ENCODE peak calls at places on chromosomes 7 and 10, in eight cellular contexts. Y is fibroblast of villous mesenchyme, Q is HepG2, K is left lung, L is gastrocnemius medialis, F is NB4, T is fibroblast of pulmonary artery, U is sigmoid colon. E is an unnamed sample.

GRCh38 chr10:49519717-49520116 is 19.2 kb downstream of the ERCC6 start:
- DNase-seq in Y (no peak), Q (no peak), K (no peak), L (no peak), F (no peak), T (no peak), U (no peak), E (no peak)

GRCh38 chr7:148398844-148399365 is 191.7 kb upstream of the C7orf33 start:
- DNase-seq in Y (no peak), Q (no peak), K (no peak), L (no peak), F (no peak), T (no peak), U (no peak), E (no peak)

GRCh38 chr7:411677-412312 is 107.9 kb downstream of the PDGFA start:
- DNase-seq in Y (no peak), Q (no peak), K (peak), L (no peak), F (peak), T (no peak), U (peak), E (no peak)

GRCh38 chr7:128030999-128031681 is at the start of gene LRRC4:
- DNase-seq in Y (peak), Q (no peak), K (peak), L (no peak), F (no peak), T (no peak), U (no peak), E (peak)

GRCh38 chr10:111944331-111944730 is 239.2 kb downstream of the GPAM start:
- DNase-seq in Y (no peak), Q (peak), K (no peak), L (no peak), F (no peak), T (no peak), U (no peak), E (no peak)

GRCh38 chr10:105691811-105692210 is 1050.7 kb downstream of the SORCS3 start:
- DNase-seq in Y (no peak), Q (no peak), K (no peak), L (no peak), F (peak), T (no peak), U (no peak), E (no peak)

GRCh38 chr10:43970018-43970698 is 321.5 kb upstream of the ZNF32 start:
- DNase-seq in Y (no peak), Q (no peak), K (no peak), L (no peak), F (no peak), T (no peak), U (no peak), E (no peak)

GRCh38 chr10:79063661-79064490 is 4.9 kb upstream of the ZMIZ1 start:
- DNase-seq in Y (no peak), Q (no peak), K (peak), L (no peak), F (no peak), T (no peak), U (peak), E (no peak)

GRCh38 chr10:51073461-51074237 is 638 bp upstream of the PRKG1 start:
- DNase-seq in Y (no peak), Q (no peak), K (peak), L (peak), F (no peak), T (peak), U (peak), E (peak)

GRCh38 chr7:101179117-101179779 is 845 bp downstream of the NAT16 start:
- DNase-seq in Y (no peak), Q (no peak), K (no peak), L (no peak), F (peak), T (no peak), U (no peak), E (no peak)

GRCh38 chr10:16585103-16585502 is 63.4 kb upstream of the C1QL3 start:
- DNase-seq in Y (no peak), Q (peak), K (no peak), L (no peak), F (no peak), T (peak), U (no peak), E (no peak)

GRCh38 chr10:74213571-74214162 is 62.6 kb downstream of the ADK start:
- DNase-seq in Y (peak), Q (peak), K (no peak), L (no peak), F (peak), T (peak), U (no peak), E (peak)

GRCh38 chr7:139035588-139036353 is at the start of gene ZC3HAV1L:
- DNase-seq in Y (peak), Q (peak), K (peak), L (no peak), F (peak), T (peak), U (peak), E (peak)

GRCh38 chr10:52747680-52748079 is 24.9 kb downstream of the MBL2 start:
- DNase-seq in Y (no peak), Q (no peak), K (no peak), L (no peak), F (no peak), T (no peak), U (no peak), E (no peak)

GRCh38 chr10:33965795-33966581 is 631.5 kb upstream of the NRP1 start:
- DNase-seq in Y (no peak), Q (peak), K (no peak), L (no peak), F (peak), T (no peak), U (no peak), E (no peak)

GRCh38 chr10:119189811-119190282 is 11.2 kb upstream of the PRDX3 start:
- DNase-seq in Y (peak), Q (peak), K (no peak), L (no peak), F (peak), T (peak), U (peak), E (peak)

GRCh38 chr10:50600831-50601466 is 22.8 kb downstream of the SGMS1 start:
- DNase-seq in Y (peak), Q (no peak), K (no peak), L (no peak), F (no peak), T (peak), U (no peak), E (peak)

GRCh38 chr7:38889079-38889478 is 19.9 kb downstream of the VPS41 start:
- DNase-seq in Y (no peak), Q (no peak), K (no peak), L (no peak), F (no peak), T (no peak), U (no peak), E (no peak)

GRCh38 chr10:121490906-121491519 is 107.2 kb downstream of the FGFR2 start:
- DNase-seq in Y (no peak), Q (no peak), K (peak), L (no peak), F (no peak), T (no peak), U (peak), E (no peak)

GRCh38 chr10:52526251-52526823 is 212.3 kb downstream of the DKK1 start:
- DNase-seq in Y (peak), Q (no peak), K (no peak), L (no peak), F (no peak), T (peak), U (no peak), E (peak)

GRCh38 chr7:64863021-64863420 is 40.1 kb upstream of the ZNF273 start:
- DNase-seq in Y (no peak), Q (no peak), K (no peak), L (no peak), F (no peak), T (no peak), U (no peak), E (no peak)

GRCh38 chr10:95837368-95837776 is 70.4 kb upstream of the CC2D2B start:
- DNase-seq in Y (no peak), Q (no peak), K (no peak), L (no peak), F (no peak), T (no peak), U (no peak), E (no peak)

GRCh38 chr10:103350522-103351260 is at the start of gene PCGF6:
- DNase-seq in Y (peak), Q (peak), K (peak), L (peak), F (peak), T (peak), U (peak), E (peak)

GRCh38 chr7:54969190-54969967 is 49.4 kb upstream of the EGFR start:
- DNase-seq in Y (peak), Q (no peak), K (no peak), L (no peak), F (no peak), T (no peak), U (no peak), E (peak)

GRCh38 chr10:75475470-75476182 is 44.2 kb downstream of the LRMDA start:
- DNase-seq in Y (peak), Q (no peak), K (no peak), L (no peak), F (no peak), T (peak), U (no peak), E (no peak)

GRCh38 chr10:61621538-61622150 is 41.1 kb upstream of the CABCOCO1 start:
- DNase-seq in Y (peak), Q (peak), K (no peak), L (no peak), F (no peak), T (peak), U (no peak), E (no peak)

GRCh38 chr10:76723781-76724336 is 913.7 kb downstream of the KCNMA1 start:
- DNase-seq in Y (no peak), Q (no peak), K (no peak), L (no peak), F (no peak), T (no peak), U (no peak), E (no peak)

GRCh38 chr7:58316-58715 is 134.1 kb upstream of the FAM20C start:
- DNase-seq in Y (no peak), Q (no peak), K (no peak), L (no peak), F (no peak), T (no peak), U (no peak), E (no peak)

GRCh38 chr7:130144632-130145171 is 60.5 kb downstream of the TMEM209 start:
- DNase-seq in Y (peak), Q (peak), K (no peak), L (no peak), F (no peak), T (peak), U (no peak), E (peak)

GRCh38 chr7:112634107-112634506 is 153.3 kb downstream of the LSMEM1 start:
- DNase-seq in Y (no peak), Q (no peak), K (no peak), L (no peak), F (no peak), T (no peak), U (no peak), E (no peak)

GRCh38 chr10:73413108-73413527 is 740 bp downstream of the ANXA7 start:
- DNase-seq in Y (no peak), Q (peak), K (no peak), L (peak), F (peak), T (no peak), U (peak), E (no peak)

GRCh38 chr10:111822661-111823060 is 360.9 kb downstream of the GPAM start:
- DNase-seq in Y (no peak), Q (no peak), K (no peak), L (no peak), F (no peak), T (no peak), U (no peak), E (no peak)

DNA sequence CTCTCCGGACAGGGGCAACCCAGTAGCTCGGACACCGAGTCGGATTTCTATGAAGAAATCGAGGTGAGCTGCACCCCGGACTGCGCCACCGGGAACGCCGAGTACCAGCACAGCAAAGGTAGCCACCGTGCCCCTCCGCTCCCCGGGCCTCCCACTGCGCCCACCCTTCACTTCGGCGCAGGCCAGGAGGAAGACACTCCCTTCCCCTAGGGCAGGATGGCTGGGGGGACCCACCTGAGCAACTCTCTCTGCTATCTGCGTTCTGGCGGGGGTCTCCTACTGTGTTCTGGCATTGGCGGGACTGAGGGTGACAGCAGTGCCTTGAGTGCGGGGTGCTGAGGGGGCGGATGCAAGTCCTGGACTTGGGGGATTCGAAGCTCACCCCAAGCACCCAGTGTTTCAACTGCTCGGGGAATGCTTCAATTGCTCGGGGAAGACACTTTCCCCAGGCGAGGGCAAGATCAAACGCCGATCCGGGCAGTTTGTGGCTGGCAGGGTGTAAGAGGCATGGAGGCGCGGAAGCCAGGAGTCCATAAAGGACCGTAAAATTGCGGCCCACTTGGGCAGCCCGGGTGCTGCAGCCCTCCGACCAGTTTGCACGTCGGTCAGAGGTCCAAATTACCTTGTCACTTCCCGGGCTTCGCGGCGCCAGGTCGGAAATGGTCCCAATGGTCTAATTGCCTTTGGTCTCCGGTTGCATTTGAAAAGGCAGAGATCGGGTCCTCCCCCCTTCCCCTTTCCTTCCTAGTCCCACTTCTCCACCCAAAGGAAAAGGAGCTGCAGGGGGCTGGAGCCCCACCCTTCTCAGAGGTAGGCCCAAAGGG is 950 bp downstream of the EVX1 start:
- DNase-seq in Y (no peak), Q (no peak), K (no peak), L (no peak), F (no peak), T (no peak), U (no peak), E (no peak)
- H3K4me3 ChIP-seq in Y (no peak), Q (no peak), K (no peak), L (peak), F (no peak), T (no peak), U (peak), E (no peak)

DNA sequence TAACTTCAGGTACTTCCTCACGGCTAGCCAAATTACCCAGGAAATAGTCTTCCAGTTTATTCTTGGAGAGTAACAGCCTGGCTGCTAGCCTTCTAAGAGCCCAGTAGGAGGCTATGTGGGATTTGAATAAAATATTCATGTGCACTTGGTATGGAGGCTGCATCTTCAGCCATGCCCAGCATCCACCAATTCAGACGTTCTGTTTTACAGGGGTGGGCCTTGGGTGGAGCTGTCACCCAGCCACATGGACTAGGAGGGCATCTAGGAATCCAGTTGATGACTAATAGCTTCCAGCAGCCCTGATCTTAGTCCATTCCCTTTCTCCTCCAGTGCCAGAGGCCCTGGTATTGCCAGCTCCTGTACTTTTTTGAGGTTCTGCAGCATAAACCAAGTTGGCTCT is 66.3 kb upstream of the ZRANB1 start:
- DNase-seq in Y (peak), Q (no peak), K (no peak), L (no peak), F (no peak), T (peak), U (no peak), E (peak)
- TF ChIP-seq CTCF in Y (peak), Q (no peak), K (no peak), L (no peak), F (no peak), T (peak), U (no peak), E (peak)

DNA sequence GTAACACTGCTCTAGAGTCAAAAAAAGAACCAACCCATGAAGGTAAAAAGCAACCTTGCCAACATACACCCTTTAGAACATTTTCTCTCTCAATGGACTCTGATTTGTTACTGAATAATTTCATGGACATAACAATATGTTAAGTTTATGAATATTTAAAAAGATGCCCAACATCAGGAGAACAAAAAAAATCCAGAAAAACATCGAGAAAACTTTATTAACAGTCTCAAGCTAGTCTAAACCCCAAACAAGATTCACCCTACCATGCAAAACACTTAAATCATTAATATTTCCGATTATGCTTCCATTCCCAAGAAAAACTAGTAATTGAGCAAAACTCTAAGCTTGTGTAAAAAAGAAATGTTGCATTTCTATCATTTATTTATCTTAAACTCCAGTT is 46.7 kb downstream of the OSBPL3 start:
- DNase-seq in Y (no peak), Q (no peak), K (no peak), L (no peak), F (no peak), T (no peak), U (no peak), E (no peak)
- H3K4me3 ChIP-seq in Y (no peak), Q (no peak), K (no peak), L (no peak), F (no peak), T (no peak), U (no peak), E (no peak)

GRCh38 chr10:127569210-127569609 is 20.1 kb downstream of the NPS start:
- DNase-seq in Y (no peak), Q (no peak), K (no peak), L (no peak), F (no peak), T (no peak), U (no peak), E (no peak)

GRCh38 chr10:127564644-127565043 is 15.5 kb downstream of the NPS start:
- DNase-seq in Y (no peak), Q (peak), K (no peak), L (no peak), F (no peak), T (no peak), U (no peak), E (no peak)

GRCh38 chr10:127565583-127565982 is 16.5 kb downstream of the NPS start:
- DNase-seq in Y (no peak), Q (no peak), K (no peak), L (no peak), F (no peak), T (no peak), U (no peak), E (no peak)

DNA sequence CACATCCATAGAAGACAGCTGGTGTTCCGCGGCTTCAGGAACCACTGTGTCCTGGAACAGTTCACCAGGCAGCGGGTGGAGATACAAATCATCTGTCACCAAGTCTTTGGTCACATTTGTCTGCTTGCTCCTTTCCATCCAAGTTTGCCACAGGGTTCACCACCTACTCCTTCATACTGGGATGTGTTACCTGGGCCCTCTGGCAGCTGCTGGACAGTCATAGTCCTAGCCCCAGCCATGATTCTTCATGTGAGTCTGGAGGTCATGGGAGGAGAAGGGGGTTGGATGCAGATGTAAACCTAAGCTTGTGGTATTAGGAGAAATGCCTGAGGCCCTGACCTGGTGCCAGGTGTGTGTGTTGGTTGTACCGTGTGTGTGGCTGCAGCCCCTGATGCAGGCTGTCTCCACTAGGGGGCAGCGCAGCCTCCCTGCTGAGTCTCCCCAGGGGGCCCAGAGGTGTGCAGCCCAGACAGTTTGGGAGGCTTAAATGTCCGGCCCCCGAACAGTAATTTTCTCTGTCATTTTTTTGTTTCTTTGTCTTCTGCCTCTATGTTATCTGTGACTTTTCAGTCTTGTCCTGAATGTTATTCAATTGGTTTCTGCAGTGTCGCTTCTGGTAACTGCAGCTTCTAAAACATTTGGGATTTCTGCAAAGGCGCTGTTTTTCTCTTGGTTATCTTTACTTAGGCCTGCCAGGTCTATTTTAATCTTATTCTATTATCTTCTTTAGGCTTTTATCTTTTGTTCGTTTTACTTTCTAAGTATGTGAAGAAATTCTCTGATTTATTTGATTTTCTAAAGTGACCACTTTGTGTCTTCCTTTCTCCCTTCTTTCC is 14.8 kb downstream of the NPS start:
- DNase-seq in Y (no peak), Q (no peak), K (no peak), L (no peak), F (peak), T (no peak), U (no peak), E (no peak)
- TF ChIP-seq CTCF in Y (peak), Q (peak), K (peak), L (peak), F (peak), T (peak), U (no peak), E (peak)

GRCh38 chr10:29646960-29647431 is 12.2 kb upstream of the SVIL start:
- DNase-seq in Y (peak), Q (no peak), K (no peak), L (no peak), F (no peak), T (peak), U (peak), E (peak)
- H3K4me3 ChIP-seq in Y (peak), Q (no peak), K (no peak), L (peak), F (no peak), T (no peak), U (no peak), E (no peak)

DNA sequence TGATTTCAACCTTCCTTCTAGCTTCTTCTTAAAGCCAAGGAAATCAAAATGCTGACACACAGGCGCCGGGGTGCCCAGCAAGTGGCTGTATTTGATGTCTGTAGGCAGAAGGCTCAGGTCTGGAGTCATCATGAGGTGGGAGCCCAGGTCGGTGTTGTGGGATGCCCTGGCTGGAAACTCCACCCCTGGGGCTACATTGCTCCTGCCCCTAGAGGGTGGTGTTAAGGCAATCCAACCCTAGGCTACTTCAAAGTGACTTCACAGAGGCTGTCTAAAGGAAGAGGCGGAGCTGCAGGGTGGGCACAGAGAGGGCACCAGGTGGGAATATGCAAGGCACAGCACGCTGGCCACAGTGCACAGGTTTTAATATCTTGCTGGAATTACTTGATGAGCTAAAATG is 200.9 kb downstream of the ADAM12 start:
- DNase-seq in Y (no peak), Q (no peak), K (no peak), L (no peak), F (no peak), T (no peak), U (no peak), E (no peak)
- TF ChIP-seq CTCF in Y (no peak), Q (no peak), K (no peak), L (no peak), F (no peak), T (no peak), U (no peak), E (no peak)